ENCODE peak calls at places on chromosome 2, in nine cellular contexts. C, S, P, M, R, Q, G, T and D are unnamed samples.

GRCh38 chr2:231409773-231410172 is 14.3 kb downstream of the B3GNT7 start:
- DNase-seq in C (no peak), S (no peak), P (no peak), M (no peak), R (no peak), Q (no peak), G (no peak), T (no peak), D (no peak)

GRCh38 chr2:191499874-191500565 is 177.9 kb upstream of the NABP1 start:
- DNase-seq in C (peak), S (no peak), P (peak), M (no peak), R (no peak), Q (peak), G (no peak), T (no peak), D (peak)

GRCh38 chr2:205680067-205680466 is 2.2 kb upstream of the NRP2 start:
- DNase-seq in C (peak), S (peak), P (peak), M (peak), R (no peak), Q (peak), G (peak), T (peak), D (peak)

GRCh38 chr2:26587966-26588365 is 53.2 kb downstream of the CIB4 start:
- DNase-seq in C (no peak), S (no peak), P (no peak), M (no peak), R (peak), Q (no peak), G (no peak), T (peak), D (no peak)

GRCh38 chr2:129857200-129857599 is 122.3 kb upstream of the RAB6C start:
- DNase-seq in C (no peak), S (no peak), P (no peak), M (no peak), R (no peak), Q (no peak), G (no peak), T (no peak), D (no peak)

GRCh38 chr2:49583010-49583409 is 428.7 kb upstream of the FSHR start:
- DNase-seq in C (no peak), S (no peak), P (no peak), M (no peak), R (no peak), Q (no peak), G (no peak), T (no peak), D (no peak)

GRCh38 chr2:239259603-239260298 is 141.1 kb downstream of the HDAC4 start:
- DNase-seq in C (no peak), S (no peak), P (no peak), M (no peak), R (no peak), Q (no peak), G (no peak), T (peak), D (no peak)

GRCh38 chr2:237170017-237170416 is 84.3 kb downstream of the COPS8 start:
- DNase-seq in C (peak), S (no peak), P (no peak), M (no peak), R (no peak), Q (peak), G (no peak), T (no peak), D (no peak)

GRCh38 chr2:60496976-60497375 is 56.5 kb downstream of the BCL11A start:
- DNase-seq in C (no peak), S (no peak), P (no peak), M (no peak), R (no peak), Q (no peak), G (no peak), T (no peak), D (no peak)

GRCh38 chr2:55771612-55772011 is 78.0 kb upstream of the PNPT1 start:
- DNase-seq in C (peak), S (no peak), P (peak), M (peak), R (no peak), Q (peak), G (peak), T (no peak), D (peak)

GRCh38 chr2:201575971-201576370 is 67.3 kb downstream of the TMEM237 start:
- DNase-seq in C (no peak), S (no peak), P (no peak), M (no peak), R (no peak), Q (no peak), G (no peak), T (no peak), D (no peak)

GRCh38 chr2:176120369-176121307 is 1.9 kb upstream of the HOXD9 start:
- DNase-seq in C (no peak), S (no peak), P (no peak), M (no peak), R (no peak), Q (no peak), G (no peak), T (peak), D (no peak)

GRCh38 chr2:176122633-176123482 is at the start of gene HOXD9:
- DNase-seq in C (no peak), S (no peak), P (no peak), M (no peak), R (no peak), Q (no peak), G (no peak), T (peak), D (peak)

GRCh38 chr2:176123483-176123843 is 944 bp downstream of the HOXD9 start:
- DNase-seq in C (no peak), S (no peak), P (no peak), M (no peak), R (no peak), Q (no peak), G (no peak), T (no peak), D (no peak)

GRCh38 chr2:176122266-176122632 is 270 bp upstream of the HOXD9 start:
- DNase-seq in C (no peak), S (no peak), P (no peak), M (no peak), R (no peak), Q (no peak), G (no peak), T (no peak), D (no peak)

DNA sequence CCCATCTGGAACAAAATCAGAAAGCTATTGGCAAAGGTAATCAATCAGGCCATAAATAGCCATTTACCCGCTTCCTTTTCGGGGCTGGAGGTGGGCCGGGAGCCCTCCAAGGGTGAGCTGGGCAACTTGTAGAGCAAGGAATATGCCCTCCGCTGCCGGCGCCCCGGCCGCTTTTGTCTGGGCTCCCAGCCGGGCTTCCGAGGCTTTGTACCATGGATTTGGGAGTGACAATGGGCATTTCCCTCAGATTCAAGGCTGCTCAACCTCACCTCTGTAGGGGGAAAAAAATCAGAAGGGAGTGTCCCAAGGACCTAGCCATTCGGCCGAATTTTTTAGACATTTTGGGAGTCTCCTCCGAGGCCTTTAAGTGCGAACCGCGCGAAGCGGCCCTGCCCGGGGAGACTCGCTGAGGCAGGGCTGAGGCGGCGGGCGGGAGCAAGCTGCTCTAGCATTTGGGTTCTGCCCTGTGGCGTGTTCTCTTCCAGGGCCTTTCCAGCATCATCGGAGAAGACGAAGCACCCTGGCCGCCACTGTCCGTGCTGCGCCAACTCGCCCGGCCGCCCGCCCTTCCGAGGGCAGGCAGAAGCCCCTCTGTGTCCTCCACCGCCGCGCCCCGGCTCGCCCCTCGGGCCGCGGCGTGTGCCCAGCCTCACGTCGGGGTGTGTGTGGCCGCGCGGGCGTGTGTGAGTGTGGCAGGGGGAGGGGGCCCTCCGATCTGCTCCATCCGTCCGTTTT is 975 bp upstream of the HOXD9 start:
- DNase-seq in C (no peak), S (no peak), P (no peak), M (no peak), R (no peak), Q (no peak), G (no peak), T (peak), D (no peak)
- H3K4me3 ChIP-seq in C (no peak), S (peak), P (no peak), M (no peak), R (no peak), Q (no peak), G (no peak), T (no peak), D (no peak)

GRCh38 chr2:126776255-126776654 is 120.3 kb downstream of the GYPC start:
- DNase-seq in C (no peak), S (peak), P (no peak), M (no peak), R (no peak), Q (no peak), G (no peak), T (no peak), D (no peak)
- H3K4me3 ChIP-seq in C (no peak), S (peak), P (peak), M (peak), R (peak), Q (peak), G (no peak), T (peak), D (no peak)

GRCh38 chr2:218570850-218571249 is 2.2 kb downstream of the CNOT9 start:
- DNase-seq in C (peak), S (no peak), P (no peak), M (no peak), R (no peak), Q (peak), G (peak), T (no peak), D (peak)
- H3K4me3 ChIP-seq in C (peak), S (peak), P (no peak), M (peak), R (no peak), Q (no peak), G (peak), T (peak), D (peak)

DNA sequence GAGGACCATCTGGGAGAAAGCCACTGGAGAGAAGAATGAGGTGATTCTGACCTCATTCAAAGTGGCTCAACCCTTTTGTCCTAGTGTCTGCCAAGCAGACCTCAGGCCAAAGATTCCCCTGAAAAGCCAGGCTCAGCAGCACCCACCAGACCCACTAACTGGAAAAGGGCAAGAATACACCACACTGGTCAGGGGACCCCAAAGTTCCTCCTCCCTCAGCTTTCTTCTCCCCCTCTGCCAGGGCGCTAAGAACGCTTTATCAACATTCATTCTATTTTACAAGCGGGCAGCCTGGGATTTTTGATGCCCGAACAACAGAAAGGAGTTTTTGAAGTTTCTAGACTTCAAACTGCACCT is 7.3 kb downstream of the PAX3 start:
- DNase-seq in C (no peak), S (no peak), P (no peak), M (no peak), R (no peak), Q (no peak), G (no peak), T (no peak), D (no peak)
- H3K4me3 ChIP-seq in C (no peak), S (no peak), P (no peak), M (no peak), R (no peak), Q (no peak), G (no peak), T (no peak), D (peak)

DNA sequence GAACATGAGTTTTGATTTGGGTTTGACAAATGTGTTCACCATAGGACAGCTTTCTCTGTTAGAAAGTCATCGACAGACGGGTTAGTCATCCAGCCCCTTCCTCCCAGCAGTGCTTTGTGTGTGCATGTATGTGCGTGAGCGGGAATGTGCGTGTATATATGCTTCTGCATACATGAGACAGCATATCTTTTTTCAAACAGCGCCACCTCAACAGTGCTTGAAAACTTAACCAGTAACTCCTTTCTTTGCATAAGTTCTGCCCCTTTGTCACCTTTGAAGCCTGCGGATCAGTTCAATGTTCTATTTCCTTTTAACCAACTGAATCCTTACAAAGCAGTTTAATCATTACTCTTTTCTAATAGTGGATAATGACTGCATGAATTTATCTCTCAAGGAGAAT is 351.4 kb downstream of the LPIN1 start:
- DNase-seq in C (no peak), S (no peak), P (no peak), M (no peak), R (no peak), Q (no peak), G (no peak), T (no peak), D (no peak)
- H3K4me3 ChIP-seq in C (no peak), S (no peak), P (no peak), M (no peak), R (no peak), Q (no peak), G (no peak), T (no peak), D (no peak)

DNA sequence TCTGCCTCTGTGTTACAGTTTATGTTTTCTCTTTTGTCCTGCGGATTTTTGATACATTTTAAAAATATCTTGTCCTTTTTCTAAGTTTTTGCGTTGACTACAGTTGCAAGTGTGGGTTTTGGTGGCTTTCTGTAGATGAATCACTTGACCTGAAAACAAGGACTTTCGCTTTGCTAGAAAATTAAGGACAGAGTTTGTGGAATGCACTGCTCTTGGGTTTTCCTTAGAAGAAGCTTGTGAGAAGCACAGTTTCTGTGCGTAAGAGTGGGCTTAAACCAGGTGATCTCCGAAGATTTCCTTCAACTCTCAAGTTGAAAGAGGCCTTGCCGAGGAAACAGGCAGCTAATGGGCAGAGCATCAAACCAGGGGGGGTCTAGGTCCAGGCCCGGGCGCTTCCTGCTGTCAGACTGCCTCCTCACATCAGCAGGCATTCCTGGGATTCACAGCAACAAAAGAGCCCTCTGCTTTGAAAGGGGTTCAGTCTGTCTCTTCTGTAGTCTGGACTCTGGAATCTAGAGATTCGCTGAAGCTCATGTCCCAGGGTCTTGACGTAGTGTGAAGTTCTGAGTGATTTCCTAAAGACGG is 17.3 kb downstream of the NCK2 start:
- DNase-seq in C (no peak), S (no peak), P (no peak), M (no peak), R (no peak), Q (peak), G (no peak), T (peak), D (peak)
- H3K4me3 ChIP-seq in C (no peak), S (no peak), P (no peak), M (no peak), R (no peak), Q (no peak), G (no peak), T (no peak), D (no peak)

DNA sequence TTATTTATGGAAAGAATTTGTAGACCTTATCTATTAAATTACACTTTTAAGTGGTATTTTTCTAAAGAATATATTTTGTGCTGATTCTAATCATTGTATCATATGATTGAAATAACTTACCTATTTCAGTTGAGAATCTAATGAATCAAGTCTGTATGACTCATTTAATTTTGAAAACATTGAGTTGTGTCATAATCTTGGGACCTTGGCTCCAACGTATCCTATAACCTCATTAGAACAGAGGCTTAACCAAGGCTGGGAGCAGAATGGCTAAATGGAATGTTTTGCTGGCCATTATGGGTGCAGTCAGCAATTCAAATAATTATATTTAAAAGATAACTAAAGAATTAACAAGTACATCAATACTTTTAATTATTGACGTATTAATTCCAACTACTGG is 19.6 kb upstream of the GULP1 start:
- DNase-seq in C (no peak), S (no peak), P (no peak), M (no peak), R (no peak), Q (no peak), G (no peak), T (no peak), D (no peak)
- H3K4me3 ChIP-seq in C (no peak), S (no peak), P (no peak), M (no peak), R (no peak), Q (no peak), G (no peak), T (no peak), D (no peak)

DNA sequence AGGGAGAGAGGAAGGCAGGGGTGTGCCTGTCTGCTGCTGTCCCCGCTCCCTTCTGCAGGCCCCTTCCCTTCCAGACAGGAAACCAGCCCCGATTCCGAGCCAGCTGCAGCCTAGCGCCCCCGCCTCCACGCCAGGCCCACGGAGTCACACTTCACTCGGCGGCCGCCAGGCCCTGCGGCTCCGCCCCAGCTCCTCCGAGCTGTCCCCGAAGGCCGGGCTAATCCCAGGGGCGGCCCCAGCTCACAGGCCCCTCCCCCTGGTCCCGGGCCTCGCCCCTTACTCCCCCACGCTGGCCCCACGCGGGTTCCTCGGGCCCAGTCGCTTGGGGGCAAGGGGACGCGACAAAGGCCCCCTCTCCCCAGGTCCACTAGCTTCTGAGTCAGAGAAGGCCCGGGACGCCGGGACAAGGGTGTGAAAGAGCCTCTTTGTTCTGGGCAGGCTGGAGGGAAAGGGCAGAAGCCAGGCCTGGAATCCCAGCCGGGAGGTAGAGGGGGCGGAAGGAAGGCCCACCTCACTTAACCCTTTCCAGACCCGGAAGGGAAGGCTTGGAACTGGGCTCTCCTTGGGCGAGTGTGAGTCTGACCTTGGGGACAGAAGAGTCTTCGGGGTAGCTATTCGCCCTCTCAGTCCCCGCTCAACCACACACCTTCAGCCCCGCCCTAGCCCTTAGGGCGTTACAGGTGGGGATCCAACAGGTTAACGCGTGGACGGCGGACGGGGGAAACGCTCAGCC is 1.2 kb downstream of the RTKN start:
- DNase-seq in C (peak), S (peak), P (peak), M (peak), R (peak), Q (peak), G (peak), T (peak), D (peak)
- H3K4me3 ChIP-seq in C (peak), S (peak), P (peak), M (peak), R (peak), Q (peak), G (peak), T (peak), D (peak)